ENCODE peak calls at places on chromosomes 2 and 18, in four cellular contexts. T is stomach, Y is H1, N is ovary. W is an unnamed sample.

GRCh38 chr2:213959589-213959988 is 451.3 kb upstream of the VWC2L start:
- DNase-seq in N (no peak), Y (no peak), T (no peak), W (no peak)

GRCh38 chr2:152924722-152925121 is 206.3 kb downstream of the ARL6IP6 start:
- DNase-seq in N (no peak), T (no peak), Y (no peak), W (no peak)

GRCh38 chr2:648476-649424 is 28.5 kb downstream of the TMEM18 start:
- DNase-seq in T (peak), N (no peak), Y (peak), W (no peak)

GRCh38 chr2:201118121-201118956 is 2.4 kb downstream of the CFLAR start:
- DNase-seq in T (peak), Y (peak), N (peak), W (peak)

GRCh38 chr2:16257725-16258028 is 317.3 kb downstream of the MYCN start:
- DNase-seq in T (no peak), Y (no peak), N (no peak), W (no peak)

GRCh38 chr2:17781482-17781881 is 27.5 kb downstream of the GEN1 start:
- DNase-seq in N (no peak), Y (no peak), T (no peak), W (no peak)

GRCh38 chr2:218648473-218649100 is 10.8 kb downstream of the ZNF142 start:
- DNase-seq in Y (peak), N (peak), T (peak), W (peak)

GRCh38 chr2:45130758-45131157 is 121.5 kb upstream of the SIX2 start:
- DNase-seq in T (no peak), N (no peak), Y (no peak), W (no peak)

GRCh38 chr2:73984922-73985317 is 210 bp downstream of the TET3 start:
- DNase-seq in Y (peak), N (peak), T (peak), W (peak)

GRCh38 chr18:44036500-44036899 is 644.2 kb upstream of the SETBP1 start:
- DNase-seq in T (peak), Y (no peak), N (no peak), W (no peak)

GRCh38 chr18:36114738-36115137 is 14.4 kb downstream of the SLC39A6 start:
- DNase-seq in Y (no peak), T (no peak), N (no peak), W (no peak)

GRCh38 chr18:48776161-48776555 is 174.6 kb downstream of the SMAD7 start:
- DNase-seq in Y (no peak), N (no peak), T (no peak), W (no peak)

GRCh38 chr2:177772529-177772928 is 300.0 kb downstream of the PDE11A start:
- DNase-seq in T (no peak), N (no peak), Y (no peak), W (no peak)

GRCh38 chr18:9762561-9762960 is 54.5 kb downstream of the RAB31 start:
- DNase-seq in Y (no peak), N (no peak), T (no peak), W (no peak)

GRCh38 chr2:230068658-230069080 is at the start of gene SLC16A14:
- DNase-seq in N (peak), Y (no peak), T (no peak), W (peak)

GRCh38 chr2:68943581-68944568 is 8.8 kb downstream of the GKN2 start:
- DNase-seq in N (peak), T (peak), Y (peak), W (peak)

GRCh38 chr18:13501896-13502295 is 224.5 kb downstream of the FAM210A start:
- DNase-seq in T (no peak), N (no peak), Y (no peak), W (no peak)

GRCh38 chr2:212677466-212677865 is 138.9 kb upstream of the ERBB4 start:
- DNase-seq in T (no peak), Y (no peak), N (no peak), W (no peak)

GRCh38 chr2:130985831-130986649 is 107.2 kb downstream of the FAM168B start:
- DNase-seq in Y (no peak), N (no peak), T (no peak), W (no peak)

GRCh38 chr2:172086349-172087190 is 1.3 kb downstream of the DLX1 start:
- DNase-seq in N (no peak), T (no peak), Y (peak), W (peak)

GRCh38 chr18:23459530-23459921 is 6.4 kb downstream of the RIOK3 start:
- DNase-seq in N (no peak), Y (no peak), T (no peak), W (no peak)

GRCh38 chr18:63832470-63832869 is 55.0 kb upstream of the SERPINB2 start:
- DNase-seq in N (no peak), T (no peak), Y (no peak), W (no peak)

GRCh38 chr2:206616141-206616540 is 26.1 kb upstream of the FAM237A start:
- DNase-seq in N (no peak), Y (no peak), T (no peak), W (no peak)

GRCh38 chr2:27431395-27431794 is 3.0 kb downstream of the NRBP1 start:
- DNase-seq in N (no peak), Y (no peak), T (no peak), W (no peak)

GRCh38 chr18:22643731-22644130 is 226.0 kb upstream of the CTAGE1 start:
- DNase-seq in T (no peak), N (no peak), Y (no peak), W (no peak)

GRCh38 chr2:170362895-170363582 is 185.1 kb downstream of the MYO3B start:
- DNase-seq in N (no peak), Y (no peak), T (no peak), W (no peak)

GRCh38 chr2:63788070-63788469 is 53.6 kb upstream of the UGP2 start:
- DNase-seq in Y (no peak), T (no peak), N (no peak), W (no peak)

GRCh38 chr2:46669996-46670793 is 190.8 kb downstream of the TMEM247 start:
- DNase-seq in Y (no peak), N (no peak), T (no peak), W (no peak)

GRCh38 chr2:187988348-187988747 is 303.3 kb upstream of the GULP1 start:
- DNase-seq in N (no peak), Y (no peak), T (no peak), W (no peak)

GRCh38 chr2:151999058-151999457 is 99.8 kb downstream of the CACNB4 start:
- DNase-seq in Y (peak), N (no peak), T (peak), W (peak)

GRCh38 chr2:217804338-217804737 is 198.5 kb downstream of the TNS1 start:
- DNase-seq in Y (peak), N (peak), T (no peak), W (no peak)

GRCh38 chr2:236939271-236939670 is 146.4 kb upstream of the COPS8 start:
- DNase-seq in N (no peak), T (no peak), Y (peak), W (no peak)

GRCh38 chr2:2731101-2731850 is 400.2 kb upstream of the MYT1L start:
- DNase-seq in N (no peak), T (no peak), Y (no peak), W (no peak)

GRCh38 chr2:150449856-150450255 is 37.6 kb downstream of the RND3 start:
- DNase-seq in T (no peak), Y (no peak), N (no peak), W (no peak)

GRCh38 chr18:35322486-35323258 is 21.5 kb downstream of the ZNF24 start:
- DNase-seq in T (no peak), N (no peak), Y (no peak), W (no peak)

GRCh38 chr2:105606081-105606480 is 138.6 kb upstream of the NCK2 start:
- DNase-seq in N (no peak), T (no peak), Y (no peak), W (no peak)

GRCh38 chr2:127897531-127898187 is 11.9 kb upstream of the AMMECR1L start:
- DNase-seq in N (no peak), T (no peak), Y (no peak), W (no peak)

DNA sequence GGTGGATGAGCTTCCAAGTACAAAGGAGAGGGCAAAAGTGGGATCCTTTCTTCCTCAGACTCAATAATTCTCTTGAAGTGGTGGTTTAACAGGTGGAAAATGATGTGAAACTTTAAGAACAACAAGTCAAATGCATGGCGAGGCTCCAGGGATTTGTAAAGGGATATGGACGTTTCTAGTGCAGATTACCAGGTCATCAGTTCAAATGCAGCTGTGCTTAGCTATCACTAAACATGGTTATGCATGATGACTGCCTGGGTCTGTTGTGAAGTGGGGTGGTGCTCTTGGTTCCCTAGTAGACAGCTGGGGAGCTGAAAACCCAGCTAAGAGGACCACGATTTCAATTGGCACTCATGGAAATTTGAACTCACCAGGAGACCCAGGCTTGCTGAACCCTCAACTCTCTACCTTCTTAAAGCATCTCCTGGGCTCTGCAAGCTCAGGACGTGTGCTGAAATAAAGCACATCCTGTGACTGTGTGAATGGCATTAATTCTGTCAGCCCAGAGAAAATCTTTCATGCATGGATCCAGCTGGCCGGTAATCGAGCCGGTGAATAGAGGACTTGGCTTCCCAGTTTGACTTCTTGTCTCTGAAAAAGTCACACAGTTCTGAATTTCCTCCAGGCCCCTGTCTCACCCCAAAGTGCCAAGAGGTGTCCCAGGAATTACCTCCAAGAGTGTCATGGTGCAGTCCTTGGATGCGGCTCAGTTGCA is 146.1 kb downstream of the MTX2 start:
- DNase-seq in Y (no peak), T (no peak), N (no peak), W (no peak)
- H3K4me3 ChIP-seq in Y (no peak), T (no peak), N (no peak), W (no peak)

DNA sequence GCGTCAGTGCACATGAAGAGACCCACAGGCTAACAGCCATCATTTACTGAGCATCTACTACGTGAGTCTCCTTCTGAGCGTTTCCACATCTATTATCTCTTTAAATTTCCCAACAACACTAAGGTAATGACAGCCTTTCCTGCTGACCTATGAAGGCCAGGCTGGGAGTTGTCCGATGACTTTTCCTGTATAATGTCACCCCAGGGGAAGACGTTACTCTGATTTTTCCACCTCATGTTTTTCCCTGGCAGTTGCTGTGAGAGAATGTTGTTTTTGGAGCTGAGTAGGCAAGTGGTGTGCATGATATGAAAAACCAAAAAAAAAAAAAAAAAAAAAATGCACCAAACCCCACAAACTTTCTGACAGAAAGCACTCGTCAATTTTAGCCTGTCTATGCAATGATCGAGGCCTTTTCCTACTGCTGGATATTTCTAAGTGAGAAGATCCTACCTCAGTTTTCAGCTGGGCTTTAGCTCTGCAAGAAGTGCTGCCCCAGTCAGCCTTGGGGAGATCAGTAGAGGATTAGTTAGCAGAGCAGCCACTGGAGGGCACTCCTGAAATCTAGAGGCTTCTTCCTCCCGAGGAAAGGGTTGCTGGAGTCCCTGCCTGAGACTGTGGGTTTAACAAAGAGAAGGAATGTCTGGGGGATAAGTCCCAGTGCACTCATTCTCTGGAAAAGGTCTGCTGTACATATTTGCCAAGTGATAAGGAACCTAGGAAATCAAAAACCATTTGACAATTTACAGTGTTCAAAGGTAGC is 207.5 kb downstream of the SLC8A1 start:
- DNase-seq in N (peak), T (peak), Y (peak), W (peak)
- TF ChIP-seq POLR2A in N (no peak), T (no peak), Y (no peak), W (no peak)

DNA sequence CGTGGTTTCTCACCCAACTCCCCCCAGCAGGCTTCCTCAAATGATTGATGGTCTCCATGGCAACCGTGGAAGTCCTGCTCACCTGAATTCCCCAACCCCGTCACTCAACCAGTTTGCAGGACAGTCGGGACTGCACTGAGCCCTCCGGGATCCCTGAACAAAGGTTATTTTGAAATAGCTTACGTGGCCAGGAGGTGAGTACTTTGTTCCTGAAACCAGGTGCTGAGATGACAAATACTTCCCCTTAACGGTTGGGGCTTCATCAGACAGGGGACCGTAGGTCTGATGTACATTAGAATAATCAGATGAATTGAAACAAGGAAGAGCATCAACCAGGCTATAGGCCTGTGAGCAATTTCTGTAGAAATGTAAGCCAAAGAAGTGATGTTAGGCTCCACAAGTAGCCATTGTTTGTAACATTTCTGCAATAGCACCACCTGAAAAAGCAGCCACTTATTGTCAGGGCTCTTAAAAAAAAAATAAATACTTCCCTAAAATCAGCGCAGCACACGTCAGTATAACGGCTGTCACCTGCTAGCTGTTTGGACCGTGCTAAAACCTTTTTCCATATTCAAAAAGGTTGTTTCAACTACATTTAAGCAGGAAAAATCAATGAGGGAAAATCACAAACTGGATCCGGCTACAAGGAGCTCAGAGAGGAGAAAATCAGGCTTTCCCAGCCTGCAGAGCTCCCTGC is 206.4 kb upstream of the ID2 start:
- DNase-seq in N (no peak), Y (no peak), T (no peak), W (no peak)
- TF ChIP-seq EP300 in N (no peak), Y (no peak), T (no peak), W (no peak)

GRCh38 chr2:104109356-104109755 is 744.6 kb upstream of the POU3F3 start:
- DNase-seq in Y (no peak), N (no peak), T (no peak), W (no peak)
- H3K4me3 ChIP-seq in Y (no peak), N (no peak), T (no peak), W (no peak)

GRCh38 chr18:24600076-24600654 is 139.7 kb downstream of the HRH4 start:
- DNase-seq in T (no peak), Y (no peak), N (peak), W (no peak)
- TF ChIP-seq POLR2A in T (no peak), Y (no peak), N (no peak), W (no peak)

DNA sequence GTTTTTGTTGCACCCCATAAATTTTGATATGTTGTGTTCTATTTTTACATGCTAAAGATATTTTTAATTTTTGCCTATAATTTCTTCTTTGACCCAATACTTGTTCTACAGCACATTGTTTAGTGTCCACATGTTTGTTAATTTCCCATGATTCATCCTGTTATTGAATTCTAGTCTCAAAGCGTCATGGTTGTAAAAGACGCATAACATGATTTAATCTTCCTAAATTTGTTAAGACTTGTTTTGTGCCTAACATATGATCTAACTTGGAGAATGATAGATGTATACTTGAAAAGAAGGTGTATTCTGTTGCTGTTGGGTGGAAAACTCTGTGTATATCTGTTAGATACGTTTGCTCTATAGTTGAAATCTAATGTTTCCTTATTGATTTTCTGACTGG is 27.1 kb upstream of the SULT1C3 start:
- DNase-seq in Y (no peak), N (no peak), T (no peak), W (no peak)
- TF ChIP-seq EP300 in Y (no peak), N (no peak), T (no peak), W (no peak)

GRCh38 chr2:42170619-42171395 is 1.7 kb downstream of the EML4 start:
- DNase-seq in N (no peak), Y (no peak), T (no peak), W (no peak)

GRCh38 chr2:42172566-42172965 is 3.4 kb downstream of the EML4 start:
- DNase-seq in N (no peak), T (no peak), Y (no peak), W (no peak)

GRCh38 chr2:42171396-42171971 is 2.3 kb downstream of the EML4 start:
- DNase-seq in T (no peak), N (no peak), Y (no peak), W (no peak)

GRCh38 chr2:42169869-42170465 is 814 bp downstream of the EML4 start:
- DNase-seq in T (no peak), Y (no peak), N (no peak), W (no peak)

GRCh38 chr2:42172020-42172419 is 2.9 kb downstream of the EML4 start:
- DNase-seq in N (no peak), T (no peak), Y (no peak), W (no peak)
- H3K4me3 ChIP-seq in N (no peak), T (peak), Y (peak), W (no peak)

GRCh38 chr2:157258520-157259326 is 1.2 kb downstream of the GALNT5 start:
- DNase-seq in Y (no peak), N (no peak), T (peak), W (peak)

GRCh38 chr2:157260403-157261198 is 3.1 kb downstream of the GALNT5 start:
- DNase-seq in N (no peak), Y (no peak), T (no peak), W (no peak)

GRCh38 chr2:157256621-157257020 is 884 bp upstream of the GALNT5 start:
- DNase-seq in N (no peak), T (no peak), Y (no peak), W (no peak)

GRCh38 chr2:157254041-157254440 is 3.5 kb upstream of the GALNT5 start:
- DNase-seq in N (no peak), T (no peak), Y (no peak), W (no peak)

DNA sequence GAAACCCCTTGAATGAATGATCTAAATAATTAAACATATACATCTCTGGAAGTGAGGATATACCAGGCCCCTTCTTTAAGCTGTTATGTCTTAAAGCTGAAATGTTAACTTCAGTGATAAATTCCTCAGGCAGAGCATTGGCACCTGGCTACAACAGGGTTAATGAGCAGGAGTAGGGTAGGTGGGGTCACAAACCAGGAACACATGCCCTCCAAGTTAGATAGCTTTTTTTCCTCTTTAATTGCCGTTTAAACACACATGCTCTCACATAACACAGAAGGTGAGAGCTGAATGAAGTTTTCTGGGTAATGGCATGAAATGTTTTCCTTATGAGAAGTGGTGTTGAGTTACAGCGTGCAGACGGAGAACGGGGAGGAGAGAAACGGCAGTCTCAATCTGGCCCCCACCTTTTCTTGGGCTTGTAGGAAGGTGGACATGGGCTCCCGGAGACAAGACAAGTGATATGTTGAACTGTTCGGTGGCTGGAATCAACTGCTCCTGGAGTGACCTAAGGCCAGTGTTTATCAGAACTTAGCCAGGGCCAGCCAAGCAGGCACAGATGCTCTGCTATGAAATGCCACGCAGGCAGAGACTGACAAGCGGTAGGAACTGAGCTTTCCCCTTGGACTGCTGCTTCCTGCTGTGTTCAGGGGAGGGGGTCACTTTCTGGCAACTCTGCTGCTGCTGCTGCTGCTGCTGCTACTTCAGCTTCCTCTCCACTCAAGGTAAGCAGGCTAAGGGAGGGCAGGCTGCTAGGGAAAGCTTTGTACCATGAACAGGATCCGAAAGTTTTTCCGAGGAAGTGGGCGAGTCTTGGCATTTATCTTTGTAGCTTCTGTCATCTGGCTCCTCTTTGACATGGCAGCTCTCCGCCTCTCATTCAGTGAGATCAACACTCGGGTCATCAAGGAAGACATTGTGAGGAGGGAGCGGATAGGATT is at the start of gene GALNT5:
- DNase-seq in N (no peak), T (peak), Y (peak), W (peak)
- TF ChIP-seq POLR2A in N (no peak), T (no peak), Y (no peak), W (peak)